ENCODE peak calls at places on chromosomes 3 and 15, in four cellular contexts. One of them, this sample, is unnamed.

GRCh38 chr15:68113273-68113672 is 59.2 kb downstream of the PIAS1 start:
- DNase-seq in thoracic aorta: no peak
- DNase-seq in OCI-LY7: no peak
- DNase-seq in left ventricle myocardium inferior: no peak
- DNase-seq in this sample: no peak

GRCh38 chr15:62739507-62739906 is 303.0 kb upstream of the TPM1 start:
- DNase-seq in thoracic aorta: no peak
- DNase-seq in OCI-LY7: no peak
- DNase-seq in left ventricle myocardium inferior: no peak
- DNase-seq in this sample: no peak

GRCh38 chr3:31978553-31978952 is 2.5 kb downstream of the OSBPL10 start:
- DNase-seq in thoracic aorta: no peak
- DNase-seq in OCI-LY7: no peak
- DNase-seq in left ventricle myocardium inferior: no peak
- DNase-seq in this sample: no peak

GRCh38 chr3:123755508-123755907 is 128.6 kb downstream of the MYLK start:
- DNase-seq in thoracic aorta: no peak
- DNase-seq in OCI-LY7: no peak
- DNase-seq in left ventricle myocardium inferior: no peak
- DNase-seq in this sample: no peak

GRCh38 chr3:100226712-100227429 is 33.9 kb upstream of the TBC1D23 start:
- DNase-seq in thoracic aorta: no peak
- DNase-seq in OCI-LY7: no peak
- DNase-seq in left ventricle myocardium inferior: no peak
- DNase-seq in this sample: no peak

GRCh38 chr3:79086514-79086913 is 681.3 kb downstream of the ROBO1 start:
- DNase-seq in thoracic aorta: no peak
- DNase-seq in OCI-LY7: peak
- DNase-seq in left ventricle myocardium inferior: no peak
- DNase-seq in this sample: peak

GRCh38 chr3:145024700-145025099 is 1053.1 kb downstream of the DIPK2A start:
- DNase-seq in thoracic aorta: no peak
- DNase-seq in OCI-LY7: no peak
- DNase-seq in left ventricle myocardium inferior: no peak
- DNase-seq in this sample: no peak

GRCh38 chr15:36959746-36960145 is 140.6 kb downstream of the MEIS2 start:
- DNase-seq in thoracic aorta: no peak
- DNase-seq in OCI-LY7: no peak
- DNase-seq in left ventricle myocardium inferior: no peak
- DNase-seq in this sample: no peak

GRCh38 chr3:40407007-40407406 is 20.0 kb downstream of the ENTPD3 start:
- DNase-seq in thoracic aorta: no peak
- DNase-seq in OCI-LY7: no peak
- DNase-seq in left ventricle myocardium inferior: no peak
- DNase-seq in this sample: no peak

GRCh38 chr15:45442497-45443135 is 64.3 kb upstream of the GATM start:
- DNase-seq in thoracic aorta: no peak
- DNase-seq in OCI-LY7: no peak
- DNase-seq in left ventricle myocardium inferior: no peak
- DNase-seq in this sample: no peak

GRCh38 chr3:175818811-175819464 is 959.8 kb downstream of the NAALADL2 start:
- DNase-seq in thoracic aorta: no peak
- DNase-seq in OCI-LY7: peak
- DNase-seq in left ventricle myocardium inferior: no peak
- DNase-seq in this sample: no peak

GRCh38 chr3:149010504-149010951 is 19.2 kb downstream of the GYG1 start:
- DNase-seq in thoracic aorta: no peak
- DNase-seq in OCI-LY7: no peak
- DNase-seq in left ventricle myocardium inferior: no peak
- DNase-seq in this sample: no peak

GRCh38 chr3:99394831-99395733 is 243.3 kb upstream of the COL8A1 start:
- DNase-seq in thoracic aorta: no peak
- DNase-seq in OCI-LY7: no peak
- DNase-seq in left ventricle myocardium inferior: no peak
- DNase-seq in this sample: no peak

GRCh38 chr15:73753250-73754130 is at the start of gene INSYN1:
- DNase-seq in thoracic aorta: no peak
- DNase-seq in OCI-LY7: no peak
- DNase-seq in left ventricle myocardium inferior: peak
- DNase-seq in this sample: no peak

GRCh38 chr3:165195628-165196576 is at the start of gene SLITRK3:
- DNase-seq in thoracic aorta: no peak
- DNase-seq in OCI-LY7: no peak
- DNase-seq in left ventricle myocardium inferior: no peak
- DNase-seq in this sample: no peak

GRCh38 chr3:33128706-33129105 is 14.9 kb downstream of the CRTAP start:
- DNase-seq in thoracic aorta: no peak
- DNase-seq in OCI-LY7: no peak
- DNase-seq in left ventricle myocardium inferior: no peak
- DNase-seq in this sample: no peak

GRCh38 chr15:50415752-50416404 is 8.3 kb upstream of the USP8 start:
- DNase-seq in thoracic aorta: no peak
- DNase-seq in OCI-LY7: peak
- DNase-seq in left ventricle myocardium inferior: no peak
- DNase-seq in this sample: no peak

GRCh38 chr15:67724679-67725365 is 100.5 kb upstream of the SKOR1 start:
- DNase-seq in thoracic aorta: no peak
- DNase-seq in OCI-LY7: no peak
- DNase-seq in left ventricle myocardium inferior: no peak
- DNase-seq in this sample: no peak

GRCh38 chr15:37095993-37096877 is 4.1 kb downstream of the MEIS2 start:
- DNase-seq in thoracic aorta: no peak
- DNase-seq in OCI-LY7: no peak
- DNase-seq in left ventricle myocardium inferior: peak
- DNase-seq in this sample: peak

GRCh38 chr15:75749820-75750219 is 37.2 kb upstream of the CSPG4 start:
- DNase-seq in thoracic aorta: no peak
- DNase-seq in OCI-LY7: no peak
- DNase-seq in left ventricle myocardium inferior: no peak
- DNase-seq in this sample: no peak

GRCh38 chr3:30002782-30003181 is 603.6 kb upstream of the TGFBR2 start:
- DNase-seq in thoracic aorta: no peak
- DNase-seq in OCI-LY7: no peak
- DNase-seq in left ventricle myocardium inferior: no peak
- DNase-seq in this sample: no peak

GRCh38 chr3:164524201-164524600 is 554.1 kb downstream of the SI start:
- DNase-seq in thoracic aorta: no peak
- DNase-seq in OCI-LY7: no peak
- DNase-seq in left ventricle myocardium inferior: no peak
- DNase-seq in this sample: no peak

GRCh38 chr15:62928242-62928995 is 114.1 kb upstream of the TPM1 start:
- DNase-seq in thoracic aorta: peak
- DNase-seq in OCI-LY7: no peak
- DNase-seq in left ventricle myocardium inferior: no peak
- DNase-seq in this sample: no peak

GRCh38 chr3:149581248-149581647 is 76.6 kb downstream of the WWTR1 start:
- DNase-seq in thoracic aorta: no peak
- DNase-seq in OCI-LY7: no peak
- DNase-seq in left ventricle myocardium inferior: no peak
- DNase-seq in this sample: no peak

GRCh38 chr3:27392950-27393679 is 23.9 kb upstream of the NEK10 start:
- DNase-seq in thoracic aorta: no peak
- DNase-seq in OCI-LY7: no peak
- DNase-seq in left ventricle myocardium inferior: no peak
- DNase-seq in this sample: no peak

GRCh38 chr15:63135804-63136203 is 14.1 kb downstream of the LACTB start:
- DNase-seq in thoracic aorta: no peak
- DNase-seq in OCI-LY7: no peak
- DNase-seq in left ventricle myocardium inferior: no peak
- DNase-seq in this sample: no peak

GRCh38 chr15:66952756-66953522 is 112.5 kb upstream of the SMAD3 start:
- DNase-seq in thoracic aorta: no peak
- DNase-seq in OCI-LY7: no peak
- DNase-seq in left ventricle myocardium inferior: no peak
- DNase-seq in this sample: no peak

GRCh38 chr3:47614788-47615187 is 36.1 kb upstream of the CSPG5 start:
- DNase-seq in thoracic aorta: no peak
- DNase-seq in OCI-LY7: no peak
- DNase-seq in left ventricle myocardium inferior: no peak
- DNase-seq in this sample: no peak
- H3K27ac ChIP-seq in thoracic aorta: no peak
- H3K27ac ChIP-seq in OCI-LY7: no peak
- H3K27ac ChIP-seq in left ventricle myocardium inferior: no peak
- H3K27ac ChIP-seq in this sample: no peak

GRCh38 chr3:72753495-72753894 is 94.8 kb downstream of the SHQ1 start:
- DNase-seq in thoracic aorta: no peak
- DNase-seq in OCI-LY7: no peak
- DNase-seq in left ventricle myocardium inferior: no peak
- DNase-seq in this sample: no peak
- H3K4me3 ChIP-seq in thoracic aorta: no peak
- H3K4me3 ChIP-seq in OCI-LY7: no peak
- H3K4me3 ChIP-seq in left ventricle myocardium inferior: no peak
- H3K4me3 ChIP-seq in this sample: no peak

GRCh38 chr3:72295974-72296450 is 511.1 kb upstream of the PROK2 start:
- DNase-seq in thoracic aorta: no peak
- DNase-seq in OCI-LY7: no peak
- DNase-seq in left ventricle myocardium inferior: no peak
- DNase-seq in this sample: no peak
- H3K27ac ChIP-seq in thoracic aorta: no peak
- H3K27ac ChIP-seq in OCI-LY7: no peak
- H3K27ac ChIP-seq in left ventricle myocardium inferior: no peak
- H3K27ac ChIP-seq in this sample: no peak

GRCh38 chr15:38768970-38769369 is 204.4 kb upstream of the RASGRP1 start:
- DNase-seq in thoracic aorta: no peak
- DNase-seq in OCI-LY7: no peak
- DNase-seq in left ventricle myocardium inferior: no peak
- DNase-seq in this sample: no peak
- H3K4me3 ChIP-seq in thoracic aorta: no peak
- H3K4me3 ChIP-seq in OCI-LY7: no peak
- H3K4me3 ChIP-seq in left ventricle myocardium inferior: no peak
- H3K4me3 ChIP-seq in this sample: no peak

GRCh38 chr3:178353292-178353814 is 182.9 kb upstream of the KCNMB2 start:
- DNase-seq in thoracic aorta: no peak
- DNase-seq in OCI-LY7: no peak
- DNase-seq in left ventricle myocardium inferior: no peak
- DNase-seq in this sample: no peak
- H3K27ac ChIP-seq in thoracic aorta: no peak
- H3K27ac ChIP-seq in OCI-LY7: no peak
- H3K27ac ChIP-seq in left ventricle myocardium inferior: no peak
- H3K27ac ChIP-seq in this sample: no peak

GRCh38 chr3:118543823-118544222 is 490.8 kb downstream of the IGSF11 start:
- DNase-seq in thoracic aorta: no peak
- DNase-seq in OCI-LY7: no peak
- DNase-seq in left ventricle myocardium inferior: no peak
- DNase-seq in this sample: no peak
- H3K4me3 ChIP-seq in thoracic aorta: no peak
- H3K4me3 ChIP-seq in OCI-LY7: no peak
- H3K4me3 ChIP-seq in left ventricle myocardium inferior: no peak
- H3K4me3 ChIP-seq in this sample: no peak

DNA sequence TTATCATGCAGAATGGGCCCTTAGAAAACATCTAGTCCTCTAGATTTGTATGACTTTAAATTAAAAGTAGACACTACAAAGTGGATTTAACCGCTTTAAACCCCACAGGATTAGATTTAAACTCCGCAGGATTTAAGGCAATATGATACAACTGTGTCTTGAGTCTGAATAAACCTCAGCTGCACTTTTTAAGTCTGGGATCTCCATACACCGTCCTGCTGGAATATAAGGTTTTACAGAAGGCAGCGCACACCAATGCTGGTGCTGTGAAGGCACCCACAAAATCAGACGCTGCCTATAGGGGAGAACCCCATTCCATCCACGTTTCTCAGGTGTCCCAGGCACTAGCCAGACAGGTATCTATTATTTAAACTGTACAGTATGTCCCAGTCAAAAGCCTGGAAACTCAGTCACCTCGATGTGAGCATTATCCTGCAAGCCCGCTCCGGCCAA is 832 bp downstream of the ANO10 start:
- DNase-seq in thoracic aorta: no peak
- DNase-seq in OCI-LY7: no peak
- DNase-seq in left ventricle myocardium inferior: no peak
- DNase-seq in this sample: peak
- H3K27ac ChIP-seq in thoracic aorta: peak
- H3K27ac ChIP-seq in OCI-LY7: no peak
- H3K27ac ChIP-seq in left ventricle myocardium inferior: peak
- H3K27ac ChIP-seq in this sample: peak

GRCh38 chr3:69444980-69445379 is 59.1 kb upstream of the FRMD4B start:
- DNase-seq in thoracic aorta: no peak
- DNase-seq in OCI-LY7: no peak
- DNase-seq in left ventricle myocardium inferior: no peak
- DNase-seq in this sample: no peak
- H3K4me3 ChIP-seq in thoracic aorta: peak
- H3K4me3 ChIP-seq in OCI-LY7: no peak
- H3K4me3 ChIP-seq in left ventricle myocardium inferior: peak
- H3K4me3 ChIP-seq in this sample: no peak